ENCODE peak calls at places on chromosomes 13 and 19, in six cellular contexts. H is NCI-H187, S is dorsolateral prefrontal cortex, M is thoracic aorta, Z is ecto neural progenitor cell, E is endodermal cell. Q is an unnamed sample.

GRCh38 chr13:40164137-40164536 is 502.3 kb downstream of the FOXO1 start:
- DNase-seq in H (no peak), S (no peak), M (no peak), Z (no peak), E (no peak), Q (no peak)

GRCh38 chr13:76965759-76966421 is 17.6 kb downstream of the ACOD1 start:
- DNase-seq in H (no peak), S (no peak), M (no peak), Z (no peak), E (no peak), Q (no peak)

GRCh38 chr19:45251452-45252354 is 632 bp downstream of the MARK4 start:
- DNase-seq in H (no peak), S (no peak), M (no peak), Z (peak), E (peak), Q (no peak)

GRCh38 chr19:53906211-53907192 is 2.6 kb upstream of the CACNG7 start:
- DNase-seq in H (no peak), S (peak), M (no peak), Z (peak), E (peak), Q (no peak)

GRCh38 chr13:94994506-94994905 is 282.2 kb upstream of the SOX21 start:
- DNase-seq in H (no peak), S (no peak), M (no peak), Z (no peak), E (no peak), Q (no peak)

GRCh38 chr19:55820037-55820436 is 11.8 kb downstream of the NLRP11 start:
- DNase-seq in H (no peak), S (no peak), M (no peak), Z (no peak), E (no peak), Q (no peak)

GRCh38 chr19:35760711-35761349 is 2.9 kb downstream of the PROSER3 start:
- DNase-seq in H (no peak), S (no peak), M (no peak), Z (no peak), E (no peak), Q (no peak)

GRCh38 chr13:33537691-33538090 is 252.1 kb upstream of the STARD13 start:
- DNase-seq in H (no peak), S (no peak), M (no peak), Z (no peak), E (no peak), Q (no peak)

GRCh38 chr19:19170053-19170945 is at the start of gene MEF2B:
- DNase-seq in H (peak), S (no peak), M (no peak), Z (peak), E (peak), Q (peak)

GRCh38 chr19:47305309-47305751 is 4.3 kb upstream of the C5AR1 start:
- DNase-seq in H (no peak), S (peak), M (peak), Z (peak), E (peak), Q (peak)

GRCh38 chr19:1884291-1884718 is 991 bp downstream of the ABHD17A start:
- DNase-seq in H (no peak), S (no peak), M (no peak), Z (no peak), E (peak), Q (no peak)

GRCh38 chr13:48808689-48809088 is 155.0 kb downstream of the CYSLTR2 start:
- DNase-seq in H (no peak), S (no peak), M (no peak), Z (no peak), E (no peak), Q (no peak)

GRCh38 chr19:33293255-33294057 is 8.9 kb downstream of the CEBPA start:
- DNase-seq in H (no peak), S (no peak), M (no peak), Z (no peak), E (no peak), Q (peak)

GRCh38 chr19:15231256-15231655 is 992 bp downstream of the EPHX3 start:
- DNase-seq in H (no peak), S (no peak), M (no peak), Z (no peak), E (no peak), Q (peak)

GRCh38 chr19:29844891-29845575 is 33.2 kb downstream of the CCNE1 start:
- DNase-seq in H (peak), S (peak), M (peak), Z (peak), E (peak), Q (peak)

GRCh38 chr13:97724450-97724849 is 229.0 kb upstream of the IPO5 start:
- DNase-seq in H (no peak), S (no peak), M (no peak), Z (no peak), E (no peak), Q (no peak)

GRCh38 chr13:42660367-42660965 is 86.5 kb downstream of the TNFSF11 start:
- DNase-seq in H (no peak), S (no peak), M (no peak), Z (no peak), E (no peak), Q (no peak)

GRCh38 chr13:76830805-76831204 is 55.4 kb downstream of the KCTD12 start:
- DNase-seq in H (no peak), S (no peak), M (no peak), Z (no peak), E (no peak), Q (no peak)

GRCh38 chr19:21052902-21053301 is 29.1 kb upstream of the ZNF714 start:
- DNase-seq in H (no peak), S (no peak), M (no peak), Z (no peak), E (no peak), Q (no peak)

GRCh38 chr13:36298535-36299068 is 988 bp upstream of the CCDC169 start:
- DNase-seq in H (no peak), S (no peak), M (no peak), Z (peak), E (peak), Q (no peak)

GRCh38 chr19:18725755-18726416 is 42.4 kb downstream of the CRTC1 start:
- DNase-seq in H (peak), S (no peak), M (no peak), Z (no peak), E (peak), Q (no peak)

GRCh38 chr19:37692956-37693660 is 26.5 kb downstream of the ZNF607 start:
- DNase-seq in H (no peak), S (no peak), M (no peak), Z (no peak), E (no peak), Q (no peak)

GRCh38 chr13:19179916-19180315 is 1.7 kb downstream of the TUBA3C start:
- DNase-seq in H (no peak), S (no peak), M (no peak), Z (no peak), E (no peak), Q (no peak)

GRCh38 chr13:67383358-67383757 is 153.2 kb upstream of the PCDH9 start:
- DNase-seq in H (no peak), S (no peak), M (no peak), Z (no peak), E (no peak), Q (no peak)